ENCODE peak calls at places on chromosomes 3 and 15, in ten cellular contexts. N, Z, B, A, U, V, D, I, J and G are unnamed samples.

GRCh38 chr15:40812721-40813425 is 5.6 kb upstream of the DNAJC17 start:
- DNase-seq in Z (no peak), J (no peak), U (no peak), I (no peak), B (no peak), V (no peak), N (no peak), A (no peak), D (no peak), G (no peak)

GRCh38 chr15:40239671-40240618 is 1.1 kb downstream of the PAK6 start:
- DNase-seq in U (no peak), N (peak; percentile 52), D (peak; percentile 46), B (no peak), Z (no peak), J (no peak), I (no peak), V (no peak), A (no peak), G (no peak)

GRCh38 chr3:19734453-19734852 is 199.6 kb downstream of the EFHB start:
- DNase-seq in U (no peak), A (no peak), N (no peak), D (no peak), Z (no peak), B (no peak), V (no peak), J (no peak), I (no peak), G (no peak)

GRCh38 chr3:178875157-178875556 is 196.5 kb downstream of the ZMAT3 start:
- DNase-seq in D (no peak), V (no peak), U (no peak), I (no peak), Z (no peak), N (no peak), B (no peak), J (no peak), A (no peak), G (no peak)

GRCh38 chr3:182810574-182811268 is 17.4 kb downstream of the ATP11B start:
- DNase-seq in U (no peak), A (peak; percentile 59), J (no peak), Z (no peak), N (no peak), I (no peak), V (no peak), B (no peak), D (peak; percentile 42), G (no peak)

GRCh38 chr3:88812576-88812975 is 294.8 kb upstream of the EPHA3 start:
- DNase-seq in B (no peak), D (no peak), U (no peak), J (no peak), I (no peak), Z (no peak), N (no peak), V (no peak), A (no peak), G (no peak)

GRCh38 chr3:56899078-56899477 is 97.3 kb upstream of the ARHGEF3 start:
- DNase-seq in V (no peak), A (no peak), I (no peak), Z (no peak), U (no peak), J (no peak), B (no peak), N (no peak), D (no peak), G (no peak)

GRCh38 chr3:156449712-156450574 is 105.0 kb downstream of the SSR3 start:
- DNase-seq in U (no peak), B (no peak), Z (peak; percentile 56), V (no peak), A (peak; percentile 67), I (no peak), D (peak; percentile 64), N (no peak), J (no peak), G (no peak)

GRCh38 chr15:43249699-43250203 is 17.0 kb downstream of the TGM5 start:
- DNase-seq in I (peak; percentile 59), Z (peak; percentile 75), A (no peak), U (no peak), B (no peak), V (no peak), N (no peak), J (no peak), D (peak; percentile 57), G (no peak)

GRCh38 chr3:24220859-24221657 is 273.6 kb downstream of the THRB start:
- DNase-seq in J (peak; percentile 23), V (peak; percentile 44), Z (peak; percentile 90), U (no peak), N (peak; percentile 30), I (peak; percentile 52), D (peak; percentile 79), A (peak; percentile 79), B (peak; percentile 37), G (peak; percentile 58)

GRCh38 chr3:57017481-57017880 is 43.0 kb upstream of the SPATA12 start:
- DNase-seq in D (peak; percentile 71), B (no peak), I (peak; percentile 61), N (no peak), V (no peak), A (no peak), Z (peak; percentile 41), J (no peak), U (no peak), G (no peak)

GRCh38 chr3:173045770-173046382 is 95.2 kb downstream of the SPATA16 start:
- DNase-seq in D (peak; percentile 35), A (peak; percentile 35), U (no peak), I (no peak), Z (peak; percentile 32), B (no peak), J (no peak), V (no peak), N (no peak), G (no peak)

GRCh38 chr3:190059242-190059590 is 61.5 kb downstream of the P3H2 start:
- DNase-seq in J (no peak), U (no peak), Z (no peak), I (no peak), V (no peak), A (no peak), D (no peak), B (no peak), N (no peak), G (no peak)

GRCh38 chr15:63447277-63447676 is 57.1 kb upstream of the USP3 start:
- DNase-seq in U (no peak), J (no peak), Z (no peak), D (no peak), A (no peak), V (no peak), B (no peak), N (no peak), I (no peak), G (no peak)

GRCh38 chr3:136802481-136802996 is 16.4 kb upstream of the SLC35G2 start:
- DNase-seq in J (no peak), Z (peak; percentile 34), N (no peak), B (no peak), V (no peak), A (peak; percentile 60), I (no peak), U (no peak), D (peak; percentile 12), G (no peak)

DNA sequence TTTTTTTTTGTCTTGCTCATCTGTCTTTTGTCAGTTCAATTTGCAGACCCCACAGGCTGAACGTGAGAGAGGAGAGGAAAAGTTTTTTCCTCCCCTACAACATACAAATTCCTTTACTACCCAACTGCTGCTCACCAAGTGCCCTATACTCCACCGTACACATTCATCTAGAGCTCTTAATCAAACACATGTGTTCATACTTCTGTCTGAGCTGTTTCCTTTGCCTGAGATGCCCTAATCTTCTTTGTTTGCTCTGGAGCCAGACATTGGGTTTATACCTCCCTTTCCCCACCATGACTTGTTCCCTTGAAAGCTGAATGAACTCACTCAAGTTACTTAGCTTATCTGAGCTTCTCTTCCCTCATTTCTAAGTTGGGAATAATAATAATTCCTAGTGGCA is 122.7 kb upstream of the RASGRP1 start:
- DNase-seq in I (no peak), D (no peak), N (no peak), J (no peak), V (no peak), B (no peak), U (no peak), A (no peak), Z (peak; percentile 25), G (no peak)
- H3K4me1 ChIP-seq in I (no peaks in the 10 kb centered on the region), D (peaks cover 6% of the 10 kb centered on the region), N (no peaks in the 10 kb centered on the region), J (peaks cover 8% of the 10 kb centered on the region), V (no peaks in the 10 kb centered on the region), B (no peaks in the 10 kb centered on the region), U (no peaks in the 10 kb centered on the region), A (no peaks in the 10 kb centered on the region), Z (no peaks in the 10 kb centered on the region), G (no peaks in the 10 kb centered on the region)

DNA sequence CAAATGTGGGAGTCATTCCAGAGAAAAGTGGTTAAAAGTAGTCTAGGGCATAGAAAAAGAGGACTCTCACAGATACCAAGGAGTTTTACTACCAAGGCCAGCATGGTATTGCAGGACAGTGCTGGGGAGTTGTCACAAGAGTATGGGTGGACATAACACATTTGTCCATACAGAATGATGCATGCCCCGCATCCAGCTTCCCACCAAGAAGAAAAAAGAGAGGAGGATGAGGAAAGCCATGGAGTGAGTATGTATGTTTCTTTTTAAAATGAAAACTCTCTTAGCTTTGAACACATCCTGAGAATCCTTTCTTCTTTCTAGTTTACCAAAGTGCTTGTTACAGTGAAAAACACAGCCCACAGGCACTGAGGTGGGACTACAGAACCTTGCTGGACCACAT is 12.5 kb downstream of the NR2E3 start:
- DNase-seq in B (no peak), D (no peak), J (no peak), N (no peak), Z (no peak), I (no peak), A (no peak), V (no peak), U (no peak), G (no peak)
- H3K9me3 ChIP-seq in B (no peaks in the 10 kb centered on the region), D (peaks cover 7% of the 10 kb centered on the region), J (peaks cover 6% of the 10 kb centered on the region), N (peaks cover 3% of the 10 kb centered on the region), Z (no peaks in the 10 kb centered on the region), I (peaks cover 15% of the 10 kb centered on the region), A (no peaks in the 10 kb centered on the region), V (no peaks in the 10 kb centered on the region), U (peaks cover 9% of the 10 kb centered on the region), G (peaks cover 41% of the 10 kb centered on the region)

GRCh38 chr3:193780810-193781472 is 187.9 kb downstream of the OPA1 start:
- DNase-seq in A (peak; percentile 79), Z (peak; percentile 83), I (peak; percentile 89), D (peak; percentile 95), J (peak; percentile 79), V (peak; percentile 87), U (peak; percentile 58), N (peak; percentile 90), B (peak; percentile 90), G (peak; percentile 73)
- H3K27me3 ChIP-seq in A (peaks cover 19% of the 10 kb centered on the region), Z (no peaks in the 10 kb centered on the region), I (no peaks in the 10 kb centered on the region), D (no peaks in the 10 kb centered on the region), J (peaks cover 12% of the 10 kb centered on the region), V (no peaks in the 10 kb centered on the region), U (no peaks in the 10 kb centered on the region), N (peaks cover 2% of the 10 kb centered on the region), B (no peaks in the 10 kb centered on the region), G (no peaks in the 10 kb centered on the region)

DNA sequence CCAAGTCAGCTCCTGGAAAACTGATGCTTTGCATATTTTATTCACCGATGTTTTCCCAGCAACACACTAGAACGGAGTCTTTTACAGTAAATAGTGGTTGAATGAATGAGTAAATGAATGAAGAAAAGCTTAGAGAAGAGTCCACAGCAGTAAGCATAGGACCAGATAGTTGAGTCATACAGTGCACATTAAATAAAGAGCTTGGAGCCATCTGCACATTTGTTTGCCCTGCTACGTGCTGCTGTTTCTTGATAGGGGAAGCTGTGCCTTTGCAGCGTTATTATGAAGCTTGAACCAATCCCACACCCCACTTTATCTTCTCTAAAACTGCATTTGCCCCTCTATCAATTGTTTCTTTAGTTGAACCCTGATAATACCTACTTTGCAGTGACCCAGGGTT is 1.2 kb downstream of the FAM98B start:
- DNase-seq in A (peak; percentile 5), B (no peak), U (no peak), I (no peak), Z (no peak), N (no peak), D (peak; percentile 24), V (no peak), J (no peak), G (no peak)
- H3K4me1 ChIP-seq in A (peaks cover 9% of the 10 kb centered on the region), B (no peaks in the 10 kb centered on the region), U (no peaks in the 10 kb centered on the region), I (peaks cover 16% of the 10 kb centered on the region), Z (peaks cover 7% of the 10 kb centered on the region), N (no peaks in the 10 kb centered on the region), D (peaks cover 16% of the 10 kb centered on the region), V (peaks cover 19% of the 10 kb centered on the region), J (peaks cover 22% of the 10 kb centered on the region), G (peaks cover 21% of the 10 kb centered on the region)